ENCODE peak calls at places on chromosomes 5 and 9, in eight cellular contexts. Y, C, N, W, Z, A, L and B are unnamed samples.
A peak's percentile ranks its signal among the peaks of the same experiment; 100 is the strongest.

GRCh38 chr5:38845555-38846378 is at the start of gene OSMR:
- DNase-seq in L (peak; percentile 69), W (peak; percentile 54), A (no peak), N (no peak), Y (peak; percentile 93), Z (peak; percentile 31), C (peak; percentile 99), B (no peak)

GRCh38 chr9:68651280-68651893 is 53.7 kb upstream of the PIP5K1B start:
- DNase-seq in Y (no peak), Z (no peak), L (no peak), A (no peak), C (peak; percentile 1), N (no peak), W (no peak), B (no peak)

GRCh38 chr9:133506653-133507038 is 18.1 kb downstream of the MYMK start:
- DNase-seq in W (no peak), Y (no peak), C (peak; percentile 96), L (no peak), N (no peak), Z (no peak), A (no peak), B (no peak)

GRCh38 chr5:75363111-75363510 is 26.1 kb downstream of the HMGCR start:
- DNase-seq in A (no peak), W (no peak), Y (no peak), Z (no peak), C (no peak), N (no peak), L (no peak), B (no peak)

GRCh38 chr5:24161559-24161958 is 483.2 kb downstream of the CDH10 start:
- DNase-seq in L (no peak), W (no peak), A (no peak), N (no peak), Y (no peak), Z (no peak), C (no peak), B (no peak)

GRCh38 chr5:75734913-75735789 is 17.9 kb upstream of the POC5 start:
- DNase-seq in W (peak; percentile 65), Z (peak; percentile 68), L (peak; percentile 52), C (no peak), N (peak; percentile 68), Y (peak; percentile 13), A (no peak), B (peak; percentile 5)

GRCh38 chr5:72231989-72232703 is 87.9 kb downstream of the MRPS27 start:
- DNase-seq in C (peak; percentile 85), A (no peak), W (no peak), Z (no peak), Y (no peak), L (no peak), N (no peak), B (no peak)

GRCh38 chr5:149143470-149143869 is 2.2 kb downstream of the ABLIM3 start:
- DNase-seq in Z (no peak), N (no peak), Y (peak; percentile 50), W (no peak), A (no peak), C (peak; percentile 95), L (no peak), B (no peak)

GRCh38 chr9:114677418-114677817 is 4.6 kb downstream of the TEX48 start:
- DNase-seq in N (no peak), W (no peak), L (no peak), C (peak; percentile 99), Z (no peak), Y (no peak), A (no peak), B (no peak)

GRCh38 chr5:145130996-145131395 is 704.1 kb downstream of the PRELID2 start:
- DNase-seq in L (no peak), Y (no peak), N (no peak), C (peak; percentile 3), Z (no peak), A (no peak), W (no peak), B (no peak)

GRCh38 chr5:132387649-132388117 is 18.2 kb downstream of the SLC22A5 start:
- DNase-seq in W (no peak), A (no peak), Y (peak; percentile 71), C (peak; percentile 100), Z (no peak), N (no peak), L (no peak), B (no peak)

GRCh38 chr9:88808019-88808656 is 183.1 kb upstream of the S1PR3 start:
- DNase-seq in Y (no peak), N (no peak), C (peak; percentile 24), Z (no peak), A (no peak), W (no peak), L (no peak), B (no peak)

GRCh38 chr9:124769451-124770358 is 1.4 kb downstream of the NR6A1 start:
- DNase-seq in W (no peak), Y (no peak), L (peak; percentile 52), A (no peak), C (no peak), Z (no peak), N (no peak), B (no peak)

GRCh38 chr5:157471709-157472108 is 11.7 kb downstream of the NIPAL4 start:
- DNase-seq in Y (no peak), W (no peak), Z (no peak), C (peak; percentile 32), L (peak; percentile 50), A (no peak), N (no peak), B (no peak)

GRCh38 chr5:109693535-109694152 is 3.9 kb downstream of the MAN2A1 start:
- DNase-seq in L (no peak), A (no peak), C (peak; percentile 90), Z (no peak), N (no peak), Y (no peak), W (no peak), B (no peak)

GRCh38 chr5:3392306-3392939 is 203.2 kb upstream of the IRX1 start:
- DNase-seq in N (no peak), W (no peak), C (no peak), Y (no peak), Z (no peak), L (no peak), A (no peak), B (no peak)

GRCh38 chr5:14054965-14055963 is 87.9 kb upstream of the TRIO start:
- DNase-seq in Z (no peak), W (no peak), C (no peak), N (no peak), L (no peak), A (no peak), Y (no peak), B (no peak)

GRCh38 chr5:5886812-5887486 is 464.5 kb downstream of the ICE1 start:
- DNase-seq in Z (no peak), C (no peak), L (peak; percentile 76), A (peak; percentile 39), W (no peak), Y (no peak), N (no peak), B (no peak)

GRCh38 chr5:513216-514100 is 10.8 kb downstream of the SLC9A3 start:
- DNase-seq in Z (no peak), Y (no peak), C (no peak), L (no peak), A (no peak), N (no peak), W (no peak), B (no peak)

GRCh38 chr5:179296150-179296821 is 49.0 kb downstream of the ADAMTS2 start:
- DNase-seq in A (no peak), L (no peak), C (no peak), W (no peak), N (no peak), Y (no peak), Z (no peak), B (no peak)

GRCh38 chr9:2257530-2257929 is 242.4 kb downstream of the SMARCA2 start:
- DNase-seq in A (no peak), Y (no peak), L (no peak), N (no peak), W (no peak), C (no peak), Z (no peak), B (no peak)

GRCh38 chr5:56494300-56494704 is 261.2 kb upstream of the ANKRD55 start:
- DNase-seq in W (no peak), N (no peak), Y (peak; percentile 26), A (no peak), L (no peak), Z (no peak), C (no peak), B (no peak)

GRCh38 chr5:59917121-59917520 is 23.6 kb upstream of the PDE4D start:
- DNase-seq in Z (no peak), N (no peak), C (peak; percentile 2), W (no peak), A (no peak), Y (no peak), L (no peak), B (no peak)